ENCODE peak calls at places on chromosomes 5 and 9, in four cellular contexts. J is GM06990, R is MM.1S, T is cardiac fibroblast. F is an unnamed sample.

GRCh38 chr9:128190516-128191405 is 611 bp downstream of the CIZ1 start:
- DNase-seq in R (no peak), J (peak; percentile 39), T (peak; percentile 6), F (no peak)

GRCh38 chr5:10760033-10760975 is 730 bp downstream of the DAP start:
- DNase-seq in T (peak; percentile 65), J (peak; percentile 61), R (peak; percentile 61), F (peak; percentile 79)

GRCh38 chr9:93826905-93827544 is 128.1 kb downstream of the BARX1 start:
- DNase-seq in R (no peak), T (no peak), J (no peak), F (no peak)

GRCh38 chr5:135560858-135561257 is 17.9 kb downstream of the CXCL14 start:
- DNase-seq in R (peak; percentile 80), J (peak; percentile 53), T (peak; percentile 76), F (peak; percentile 83)

GRCh38 chr5:135535820-135536801 is at the start of gene NEUROG1:
- DNase-seq in T (no peak), J (no peak), R (no peak), F (no peak)

GRCh38 chr9:110058304-110058953 is 149.5 kb downstream of the C9orf152 start:
- DNase-seq in J (no peak), R (peak; percentile 38), T (peak; percentile 60), F (no peak)

GRCh38 chr9:89614319-89614892 is 9.6 kb downstream of the GADD45G start:
- DNase-seq in R (no peak), T (no peak), J (no peak), F (no peak)

GRCh38 chr9:135524130-135524861 is 3.1 kb downstream of the LCN1 start:
- DNase-seq in J (no peak), R (no peak), T (peak; percentile 41), F (peak; percentile 57)

GRCh38 chr9:124510650-124511425 is 3.6 kb upstream of the NR5A1 start:
- DNase-seq in T (peak; percentile 33), R (no peak), J (no peak), F (no peak)

GRCh38 chr5:36531401-36531800 is 75.0 kb upstream of the SLC1A3 start:
- DNase-seq in T (no peak), R (no peak), J (no peak), F (no peak)

GRCh38 chr5:57033503-57033902 is 81.6 kb upstream of the MIER3 start:
- DNase-seq in R (no peak), J (no peak), T (no peak), F (no peak)

GRCh38 chr5:175867587-175868347 is 3.6 kb upstream of the CPLX2 start:
- DNase-seq in J (no peak), T (no peak), R (no peak), F (no peak)

GRCh38 chr5:143154495-143155375 is 248.8 kb downstream of the NR3C1 start:
- DNase-seq in R (no peak), J (no peak), T (peak; percentile 69), F (no peak)

GRCh38 chr5:78046006-78046405 is 248.5 kb downstream of the AP3B1 start:
- DNase-seq in T (no peak), J (no peak), R (no peak), F (no peak)

GRCh38 chr5:107875834-107876233 is 205.1 kb upstream of the EFNA5 start:
- DNase-seq in T (peak; percentile 49), J (no peak), R (no peak), F (no peak)

GRCh38 chr5:133053463-133053862 is 1.6 kb downstream of the HSPA4 start:
- DNase-seq in J (no peak), T (no peak), R (no peak), F (no peak)

GRCh38 chr5:179732918-179733763 is 519 bp downstream of the MAML1 start:
- DNase-seq in T (no peak), J (peak; percentile 39), R (peak; percentile 26), F (peak; percentile 69)

GRCh38 chr9:99666571-99666970 is 155.1 kb upstream of the NR4A3 start:
- DNase-seq in T (peak; percentile 1), R (peak; percentile 73), J (no peak), F (no peak)

GRCh38 chr5:135829681-135830383 is 4.6 kb upstream of the SLC25A48 start:
- DNase-seq in R (peak; percentile 63), J (peak; percentile 37), T (peak; percentile 64), F (peak; percentile 78)

GRCh38 chr5:24110019-24110615 is 534.7 kb downstream of the CDH10 start:
- DNase-seq in J (no peak), T (peak; percentile 15), R (peak; percentile 40), F (no peak)

GRCh38 chr9:36041491-36041890 is 4.8 kb downstream of the RECK start:
- DNase-seq in R (no peak), T (no peak), J (no peak), F (no peak)

GRCh38 chr9:68980341-68980914 is 33.5 kb downstream of the PRKACG start:
- DNase-seq in R (no peak), T (no peak), J (no peak), F (no peak)

GRCh38 chr5:78360674-78361225 is 333 bp downstream of the SCAMP1 start:
- DNase-seq in J (peak; percentile 64), T (no peak), R (peak; percentile 49), F (peak; percentile 84)

GRCh38 chr9:136865768-136866103 is 372 bp downstream of the EDF1 start:
- DNase-seq in J (no peak), R (no peak), T (no peak), F (peak; percentile 79)

GRCh38 chr9:76904661-76905457 is 1.1 kb downstream of the PRUNE2 start:
- DNase-seq in R (no peak), J (no peak), T (no peak), F (no peak)

GRCh38 chr5:37640088-37640487 is 199.8 kb downstream of the GDNF start:
- DNase-seq in J (no peak), T (no peak), R (no peak), F (no peak)

GRCh38 chr5:59673438-59674058 is 220.0 kb downstream of the PDE4D start:
- DNase-seq in J (peak; percentile 9), T (peak; percentile 75), R (peak; percentile 73), F (no peak)

GRCh38 chr9:109381011-109381729 is 60.3 kb upstream of the EPB41L4B start:
- DNase-seq in J (peak; percentile 60), T (peak; percentile 39), R (no peak), F (no peak)

GRCh38 chr9:123637596-123637939 is 281.6 kb downstream of the CRB2 start:
- DNase-seq in T (peak; percentile 8), R (peak; percentile 15), J (no peak), F (no peak)

GRCh38 chr5:1437452-1437851 is 7.8 kb downstream of the SLC6A3 start:
- DNase-seq in J (no peak), R (no peak), T (peak; percentile 53), F (no peak)

GRCh38 chr5:76356887-76357286 is 46.2 kb upstream of the IQGAP2 start:
- DNase-seq in T (no peak), R (no peak), J (no peak), F (no peak)

GRCh38 chr5:107937710-107938355 is 267.1 kb upstream of the EFNA5 start:
- DNase-seq in R (no peak), J (no peak), T (no peak), F (no peak)

GRCh38 chr9:35681341-35682002 is 7.7 kb downstream of the CA9 start:
- DNase-seq in T (peak; percentile 42), R (no peak), J (no peak), F (no peak)

GRCh38 chr9:136806631-136807201 is 1.0 kb upstream of the RABL6 start:
- DNase-seq in J (no peak), T (no peak), R (no peak), F (peak; percentile 57)

GRCh38 chr5:66805514-66806430 is 209.6 kb downstream of the MAST4 start:
- DNase-seq in R (no peak), J (no peak), T (peak; percentile 24), F (no peak)

GRCh38 chr9:89549031-89549644 is 51.2 kb upstream of the SEMA4D start:
- DNase-seq in J (peak; percentile 74), R (peak; percentile 76), T (peak; percentile 64), F (peak; percentile 92)

GRCh38 chr5:79831910-79832309 is 142.3 kb downstream of the CMYA5 start:
- DNase-seq in R (no peak), T (no peak), J (no peak), F (no peak)

GRCh38 chr5:83340511-83340918 is 131.0 kb upstream of the VCAN start:
- DNase-seq in J (no peak), T (peak; percentile 45), R (no peak), F (no peak)

GRCh38 chr9:22119537-22120167 is 110.5 kb upstream of the CDKN2B start:
- DNase-seq in J (no peak), R (peak; percentile 43), T (peak; percentile 75), F (no peak)

DNA sequence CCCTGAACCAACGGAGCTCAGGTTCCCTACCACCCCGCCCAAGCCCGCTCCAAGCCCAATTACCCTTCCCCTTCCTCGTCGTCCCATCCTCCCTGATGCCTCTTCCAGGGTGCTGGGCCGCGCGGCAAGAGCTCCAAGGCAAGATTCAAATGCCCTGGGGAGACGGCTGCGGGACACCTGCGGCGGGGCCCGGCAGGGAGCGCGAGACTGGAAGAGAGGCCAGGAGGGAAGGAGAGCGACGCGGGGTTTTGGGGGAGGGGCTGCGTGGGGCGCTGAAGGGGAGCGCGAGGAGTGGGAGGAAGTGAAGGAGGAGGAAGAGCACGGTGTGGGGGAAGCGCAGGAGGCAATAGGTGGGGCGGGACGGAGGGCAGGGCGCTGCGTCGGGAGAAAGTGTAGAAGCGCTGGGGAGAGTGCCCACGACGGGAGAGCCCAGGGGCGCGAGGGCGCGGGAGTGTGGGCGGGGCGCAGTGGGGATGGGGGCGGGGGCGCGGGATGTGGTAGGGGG is 975 bp upstream of the NXNL2 start:
- DNase-seq in R (no peak), T (peak; percentile 48), J (no peak), F (peak; percentile 73)
- TF ChIP-seq CTCF in R (no peak), T (no peak), J (no peak), F (no peak)

GRCh38 chr5:171309276-171309525 is 153 bp downstream of the TLX3 start:
- DNase-seq in T (no peak), J (no peak), R (no peak), F (peak; percentile 51)

GRCh38 chr5:171308453-171309275 is at the start of gene TLX3:
- DNase-seq in T (no peak), J (no peak), R (no peak), F (peak; percentile 61)

GRCh38 chr5:171310816-171311697 is 2.0 kb downstream of the TLX3 start:
- DNase-seq in T (peak; percentile 37), J (no peak), R (no peak), F (peak; percentile 61)

GRCh38 chr5:171310334-171310815 is 1.3 kb downstream of the TLX3 start:
- DNase-seq in R (no peak), J (no peak), T (no peak), F (no peak)

GRCh38 chr5:171309526-171310333 is 682 bp downstream of the TLX3 start:
- DNase-seq in J (no peak), R (no peak), T (no peak), F (peak; percentile 59)
- TF ChIP-seq CTCF in J (peak; percentile 4), R (no peak), T (peak; percentile 40), F (no peak)

GRCh38 chr5:126234563-126235195 is 188.5 kb upstream of the GRAMD2B start:
- DNase-seq in T (peak; percentile 43), R (peak; percentile 71), J (no peak), F (no peak)
- TF ChIP-seq CTCF in T (peak; percentile 87), R (peak; percentile 97), J (peak; percentile 79), F (peak; percentile 38)

GRCh38 chr9:92614763-92615441 is 55.0 kb downstream of the IPPK start:
- DNase-seq in R (no peak), T (no peak), J (no peak), F (no peak)
- TF ChIP-seq CTCF in R (no peak), T (no peak), J (no peak), F (no peak)

GRCh38 chr5:74394543-74394923 is 246.0 kb downstream of the ENC1 start:
- DNase-seq in R (peak; percentile 39), J (no peak), T (peak; percentile 23), F (no peak)
- TF ChIP-seq CTCF in R (peak; percentile 22), J (peak; percentile 44), T (peak; percentile 20), F (peak; percentile 13)

GRCh38 chr5:174056064-174056842 is 10.7 kb downstream of the NSG2 start:
- DNase-seq in T (no peak), J (no peak), R (no peak), F (no peak)
- TF ChIP-seq CTCF in T (no peak), J (peak; percentile 56), R (peak; percentile 35), F (no peak)

F was measured in upper lobe of right lung.